ENCODE peak calls at places on chromosomes 6 and 20, in four cellular contexts. X, B, R and P are unnamed samples.
A peak's percentile ranks its signal among the peaks of the same experiment; 100 is the strongest.

GRCh38 chr6:107823047-107823557 is 1.0 kb downstream of the SCML4 start:
- DNase-seq in X (no peak), R (no peak), B (no peak), P (no peak)

GRCh38 chr20:35953411-35954199 is 697 bp downstream of the SCAND1 start:
- DNase-seq in R (no peak), X (no peak), B (peak; percentile 45), P (no peak)

GRCh38 chr6:45494734-45495133 is 117.0 kb upstream of the SUPT3H start:
- DNase-seq in R (no peak), X (no peak), B (no peak), P (no peak)

GRCh38 chr6:54681987-54682386 is 164.6 kb upstream of the FAM83B start:
- DNase-seq in B (no peak), R (no peak), X (no peak), P (no peak)

GRCh38 chr6:134318396-134319281 is 727 bp upstream of the SGK1 start:
- DNase-seq in B (no peak), R (no peak), X (no peak), P (no peak)

GRCh38 chr20:19880256-19881079 is 122.4 kb downstream of the RIN2 start:
- DNase-seq in X (peak; percentile 88), B (no peak), R (no peak), P (no peak)

GRCh38 chr6:90144396-90144795 is 152.2 kb downstream of the BACH2 start:
- DNase-seq in B (no peak), X (no peak), R (no peak), P (no peak)

GRCh38 chr20:19935842-19936241 is 81.3 kb upstream of the NAA20 start:
- DNase-seq in B (no peak), R (no peak), X (no peak), P (no peak)

GRCh38 chr6:54992789-54993188 is 146.2 kb downstream of the FAM83B start:
- DNase-seq in X (peak; percentile 48), B (no peak), R (no peak), P (no peak)

GRCh38 chr20:62216636-62217566 is 3.2 kb downstream of the HRH3 start:
- DNase-seq in R (no peak), X (no peak), B (no peak), P (no peak)

GRCh38 chr20:18857640-18858039 is 44.1 kb downstream of the SCP2D1 start:
- DNase-seq in X (no peak), B (no peak), R (no peak), P (no peak)

GRCh38 chr6:1524040-1524480 is 85.7 kb upstream of the FOXC1 start:
- DNase-seq in B (peak; percentile 68), X (no peak), R (peak; percentile 61), P (no peak)

GRCh38 chr6:186221-186965 is 105.9 kb upstream of the DUSP22 start:
- DNase-seq in R (no peak), B (no peak), X (peak; percentile 23), P (no peak)
- TF ChIP-seq SUZ12 in R (no peak), B (no peak), X (no peak), P (no peak)

DNA sequence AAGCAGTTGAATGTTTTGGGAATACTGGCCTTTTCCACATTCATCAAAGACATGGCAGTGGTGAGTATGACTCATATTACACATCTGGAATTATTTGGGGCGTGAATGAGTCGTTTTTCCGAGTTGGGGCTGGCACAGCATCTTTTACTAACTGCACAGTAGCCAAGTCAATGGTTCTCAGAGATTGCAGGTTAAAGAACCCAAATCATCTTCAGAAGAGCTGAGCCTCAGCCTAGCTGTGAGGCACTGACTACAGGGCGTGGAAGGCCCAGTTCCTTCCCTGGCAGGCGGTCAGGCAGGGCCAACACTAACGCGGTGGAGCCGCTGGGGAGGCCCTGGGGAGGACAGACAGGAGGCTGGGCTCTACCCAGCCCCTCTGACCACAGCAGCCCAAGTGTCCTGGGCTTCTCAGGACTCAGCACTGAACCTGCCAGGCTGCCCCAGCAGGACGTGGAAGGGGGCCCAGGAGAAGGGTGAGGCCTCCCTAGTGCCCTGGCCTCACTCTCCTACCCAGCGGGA is 20.1 kb upstream of the HELZ2 start:
- DNase-seq in X (no peak), R (no peak), B (no peak), P (no peak)
- TF ChIP-seq SP1 in X (no peak), R (no peak), B (no peak), P (no peak)

GRCh38 chr6:142332393-142333080 is 30.7 kb downstream of the ADGRG6 start:
- DNase-seq in R (no peak), B (no peak), X (no peak), P (no peak)

GRCh38 chr6:142333431-142333830 is 31.6 kb downstream of the ADGRG6 start:
- DNase-seq in X (no peak), B (no peak), R (no peak), P (no peak)

GRCh38 chr6:142329486-142330113 is 27.8 kb downstream of the ADGRG6 start:
- DNase-seq in R (no peak), X (no peak), B (no peak), P (no peak)

GRCh38 chr6:142331601-142332000 is 29.8 kb downstream of the ADGRG6 start:
- DNase-seq in X (no peak), R (no peak), B (no peak), P (no peak)

DNA sequence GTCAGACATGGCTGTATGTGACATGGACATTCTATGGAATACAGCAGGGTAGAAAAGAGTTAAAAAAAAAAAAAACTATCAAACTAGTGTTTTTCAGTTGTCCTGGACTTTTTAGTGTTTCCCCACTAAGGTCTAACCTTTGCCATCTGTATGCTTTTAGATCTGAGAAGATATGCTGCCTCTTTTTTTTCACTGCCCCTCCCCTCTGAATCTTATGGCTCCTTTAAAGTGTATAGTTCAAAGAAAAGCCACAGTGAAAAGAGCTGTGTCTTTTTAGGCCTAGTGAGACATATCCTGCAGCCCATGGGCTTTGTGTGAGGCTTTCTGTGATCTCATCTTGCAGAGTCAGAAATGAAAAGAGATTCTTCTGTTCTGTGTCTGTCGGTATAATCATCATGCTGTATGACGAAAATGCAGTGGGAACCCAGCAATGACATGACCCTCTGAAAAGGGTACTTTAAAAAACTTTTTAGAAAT is 29.3 kb downstream of the ADGRG6 start:
- DNase-seq in B (no peak), X (peak; percentile 100), R (no peak), P (no peak)
- TF ChIP-seq SUZ12 in B (no peak), X (no peak), R (no peak), P (no peak)

DNA sequence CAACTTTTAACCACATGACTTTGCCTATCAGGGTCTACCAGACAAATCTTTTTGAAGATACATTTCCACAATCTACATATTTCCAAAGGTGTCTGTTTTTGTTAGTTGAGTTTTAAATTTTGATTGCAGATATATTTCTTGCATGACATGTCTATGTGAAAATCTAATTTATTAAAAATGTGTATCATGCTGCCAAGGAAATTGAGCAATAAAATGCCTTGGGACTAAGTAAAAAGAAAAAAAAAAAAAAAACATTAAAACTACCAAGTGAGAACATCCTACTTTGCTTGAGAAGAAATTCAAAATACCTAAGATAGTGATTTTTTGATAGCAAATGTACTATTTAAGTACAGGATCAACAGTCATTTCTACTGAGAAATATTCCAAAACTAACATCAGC is 17.7 kb downstream of the SLC17A5 start:
- DNase-seq in B (no peak), R (no peak), X (no peak), P (no peak)
- TF ChIP-seq SP1 in B (no peak), R (no peak), X (no peak), P (no peak)

DNA sequence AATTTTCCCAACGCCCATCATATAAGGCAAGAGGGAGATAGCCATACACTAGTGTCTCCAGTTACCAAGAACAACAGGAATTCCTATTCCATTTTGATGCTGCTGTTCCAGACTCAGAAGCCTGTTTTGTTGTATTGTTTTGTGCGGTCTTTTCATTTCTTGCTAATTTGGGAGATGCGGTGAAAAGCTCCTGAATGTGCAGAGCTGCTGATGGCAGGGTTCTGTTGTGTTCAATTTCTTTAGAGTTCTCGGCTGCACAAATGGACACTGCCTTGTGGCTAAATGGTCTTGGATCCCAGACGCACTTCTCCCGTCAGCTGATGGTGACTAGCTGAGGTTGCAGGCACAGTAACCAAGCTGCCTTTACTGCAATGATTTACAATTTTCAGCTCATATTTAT is 159.2 kb downstream of the JARID2 start:
- DNase-seq in R (no peak), B (no peak), X (no peak), P (no peak)
- TF ChIP-seq SUZ12 in R (no peak), B (no peak), X (no peak), P (no peak)

DNA sequence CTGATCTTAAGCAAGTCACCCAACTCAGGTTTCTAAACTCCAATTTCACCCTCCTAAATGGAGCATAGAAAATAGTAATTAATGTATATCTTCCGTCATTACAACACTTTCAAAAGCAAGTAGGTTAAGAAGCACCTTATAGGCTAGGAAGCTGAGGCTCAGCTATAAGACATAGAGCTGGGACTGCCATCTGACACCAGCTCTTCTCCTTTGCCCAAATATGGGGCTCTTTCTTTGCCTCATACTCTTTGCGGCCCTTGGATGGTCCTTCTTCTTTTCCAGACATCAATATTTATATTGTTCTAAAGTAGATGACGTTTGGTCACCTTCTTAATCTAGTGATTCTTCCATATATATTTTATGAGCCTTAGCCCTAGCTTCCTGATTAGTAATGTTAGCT is 413.2 kb downstream of the LMBRD1 start:
- DNase-seq in R (no peak), B (no peak), X (no peak), P (no peak)
- TF ChIP-seq SP1 in R (no peak), B (no peak), X (no peak), P (no peak)